ENCODE peak calls at places on chromosomes 7 and 10, in seven cellular contexts. F is heart left ventricle, R is tibial nerve, S is IMR-90, B is HCT116, O is uterus, D is body of pancreas. U is an unnamed sample.

GRCh38 chr7:69596723-69597277 is 1.5 kb upstream of the AUTS2 start:
- DNase-seq in F (no peak), R (peak), S (no peak), B (no peak), O (peak), D (peak), U (peak)

GRCh38 chr7:1425292-1426136 is 33.8 kb downstream of the MICALL2 start:
- DNase-seq in F (no peak), R (no peak), S (no peak), B (peak), O (no peak), D (no peak), U (no peak)

GRCh38 chr7:77197135-77197534 is 2.5 kb downstream of the FGL2 start:
- DNase-seq in F (no peak), R (no peak), S (no peak), B (no peak), O (no peak), D (no peak), U (no peak)

GRCh38 chr10:22690614-22691431 is 23.6 kb downstream of the PIP4K2A start:
- DNase-seq in F (no peak), R (no peak), S (peak), B (no peak), O (no peak), D (no peak), U (no peak)

GRCh38 chr7:54812747-54813146 is 53.7 kb upstream of the SEC61G start:
- DNase-seq in F (no peak), R (no peak), S (peak), B (no peak), O (no peak), D (no peak), U (no peak)

GRCh38 chr10:85794553-85794952 is 572.0 kb downstream of the GRID1 start:
- DNase-seq in F (no peak), R (no peak), S (no peak), B (no peak), O (no peak), D (no peak), U (no peak)

GRCh38 chr7:44278451-44279161 is 46.8 kb downstream of the CAMK2B start:
- DNase-seq in F (peak), R (no peak), S (peak), B (no peak), O (peak), D (no peak), U (no peak)

GRCh38 chr10:29238531-29239080 is 50.3 kb upstream of the LYZL1 start:
- DNase-seq in F (no peak), R (no peak), S (no peak), B (no peak), O (no peak), D (no peak), U (no peak)

GRCh38 chr10:89513206-89513605 is 22.2 kb downstream of the SLC16A12 start:
- DNase-seq in F (no peak), R (no peak), S (no peak), B (no peak), O (no peak), D (no peak), U (no peak)

GRCh38 chr10:126127630-126128029 is 231.3 kb downstream of the FANK1 start:
- DNase-seq in F (no peak), R (no peak), S (no peak), B (no peak), O (no peak), D (no peak), U (no peak)

GRCh38 chr10:17066801-17067200 is 62.8 kb downstream of the CUBN start:
- DNase-seq in F (no peak), R (no peak), S (no peak), B (no peak), O (no peak), D (no peak), U (no peak)

GRCh38 chr10:24215193-24215592 is 6.3 kb downstream of the KIAA1217 start:
- DNase-seq in F (peak), R (no peak), S (no peak), B (no peak), O (no peak), D (no peak), U (peak)

GRCh38 chr10:31830887-31831286 is 97.7 kb downstream of the ARHGAP12 start:
- DNase-seq in F (no peak), R (no peak), S (peak), B (no peak), O (no peak), D (no peak), U (no peak)

GRCh38 chr7:128757203-128757602 is 18.0 kb downstream of the CALU start:
- DNase-seq in F (no peak), R (no peak), S (no peak), B (no peak), O (no peak), D (no peak), U (no peak)

GRCh38 chr10:71223365-71224058 is 11.1 kb downstream of the UNC5B start:
- DNase-seq in F (no peak), R (no peak), S (no peak), B (no peak), O (no peak), D (no peak), U (no peak)

GRCh38 chr10:60480865-60481563 is 91.3 kb upstream of the ANK3 start:
- DNase-seq in F (peak), R (peak), S (peak), B (peak), O (no peak), D (peak), U (peak)

GRCh38 chr7:129950191-129950940 is 2.4 kb downstream of the UBE2H start:
- DNase-seq in F (no peak), R (no peak), S (no peak), B (no peak), O (peak), D (peak), U (peak)

GRCh38 chr7:141370178-141370577 is 181.0 kb upstream of the AGK start:
- DNase-seq in F (no peak), R (no peak), S (no peak), B (no peak), O (no peak), D (no peak), U (no peak)

GRCh38 chr7:37342665-37343471 is 105.8 kb downstream of the ELMO1 start:
- DNase-seq in F (no peak), R (no peak), S (no peak), B (no peak), O (no peak), D (peak), U (no peak)

GRCh38 chr10:123729523-123729922 is 63.4 kb downstream of the GPR26 start:
- DNase-seq in F (no peak), R (no peak), S (no peak), B (no peak), O (no peak), D (no peak), U (no peak)

GRCh38 chr10:130432850-130433249 is 296.7 kb downstream of the GLRX3 start:
- DNase-seq in F (no peak), R (no peak), S (no peak), B (no peak), O (no peak), D (no peak), U (no peak)

GRCh38 chr10:110717830-110718595 is 73.9 kb downstream of the RBM20 start:
- DNase-seq in F (peak), R (peak), S (no peak), B (no peak), O (no peak), D (peak), U (no peak)

GRCh38 chr7:28904539-28905143 is 53.5 kb downstream of the TRIL start:
- DNase-seq in F (no peak), R (no peak), S (no peak), B (no peak), O (no peak), D (no peak), U (no peak)

GRCh38 chr7:151876112-151876898 is 610 bp downstream of the PRKAG2 start:
- DNase-seq in F (peak), R (peak), S (no peak), B (no peak), O (peak), D (peak), U (peak)

GRCh38 chr7:151880688-151881087 is 3.8 kb upstream of the PRKAG2 start:
- DNase-seq in F (no peak), R (no peak), S (no peak), B (no peak), O (no peak), D (no peak), U (no peak)

GRCh38 chr7:151875862-151876111 is 1.1 kb downstream of the PRKAG2 start:
- DNase-seq in F (peak), R (no peak), S (no peak), B (no peak), O (no peak), D (no peak), U (no peak)

GRCh38 chr7:151877911-151878835 is 1.3 kb upstream of the PRKAG2 start:
- DNase-seq in F (no peak), R (no peak), S (no peak), B (no peak), O (no peak), D (no peak), U (no peak)

GRCh38 chr7:151876899-151877777 is at the start of gene PRKAG2:
- DNase-seq in F (peak), R (peak), S (no peak), B (no peak), O (peak), D (peak), U (peak)
- TF ChIP-seq POLR2A in F (peak), R (peak), S (no peak), B (no peak), O (peak), D (peak), U (peak)

DNA sequence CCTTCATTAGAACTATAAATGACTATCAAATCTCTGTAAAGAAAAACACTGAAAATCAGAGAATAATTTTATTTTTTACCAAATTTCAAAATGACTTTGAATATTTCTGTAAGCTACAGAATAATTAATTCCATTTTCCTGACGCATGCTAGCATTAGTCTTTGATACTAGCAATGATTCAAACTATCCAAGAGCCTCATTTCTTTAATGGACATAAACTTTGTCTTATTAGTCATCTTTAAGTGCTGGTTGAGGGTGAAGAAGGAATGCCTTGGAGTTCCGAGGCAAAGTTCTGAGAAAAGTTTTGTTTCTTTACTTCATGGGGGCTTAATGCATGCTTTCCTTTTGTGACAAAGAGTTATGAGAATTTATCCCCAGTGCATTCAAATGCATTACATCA is 137.3 kb downstream of the AGMO start:
- DNase-seq in F (no peak), R (no peak), S (peak), B (no peak), O (no peak), D (no peak), U (no peak)
- TF ChIP-seq POLR2A in F (no peak), R (no peak), S (no peak), B (no peak), O (no peak), D (no peak), U (no peak)

DNA sequence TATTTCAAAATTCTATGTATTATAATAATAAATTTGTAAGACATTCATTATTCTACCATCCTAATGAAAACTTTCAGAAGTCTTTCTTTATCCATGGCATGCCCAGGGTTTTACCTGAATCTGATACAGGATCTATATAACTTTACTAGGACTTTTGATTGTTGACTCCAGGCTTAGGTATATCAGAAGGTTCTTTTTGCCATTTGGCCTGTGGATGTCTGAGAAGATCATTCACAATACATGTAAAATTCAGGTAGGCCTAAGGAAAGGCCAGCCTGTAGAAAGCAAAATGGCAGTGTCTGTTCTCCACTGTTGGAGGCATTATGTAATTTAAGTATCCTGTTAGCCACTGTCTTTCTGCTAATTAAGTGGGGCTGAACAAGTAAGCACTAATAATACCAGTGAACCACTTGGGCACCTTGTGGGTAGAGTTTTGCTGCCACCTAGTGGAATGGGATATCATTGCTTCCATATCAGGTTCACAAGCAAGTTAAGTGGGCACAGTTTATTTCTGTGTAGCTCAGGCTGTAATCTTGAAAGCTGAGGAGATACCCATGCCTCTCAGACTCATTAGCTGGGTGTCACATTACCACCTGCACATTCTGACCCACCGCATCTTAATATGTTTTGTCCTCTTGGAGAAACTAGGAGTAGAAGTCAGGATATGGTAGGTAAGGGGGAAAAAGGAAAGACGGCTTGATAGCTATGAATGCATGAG is 105.5 kb downstream of the SEPTIN7 start:
- DNase-seq in F (peak), R (peak), S (peak), B (peak), O (peak), D (peak), U (peak)
- TF ChIP-seq POLR2A in F (no peak), R (no peak), S (peak), B (no peak), O (no peak), D (no peak), U (no peak)

DNA sequence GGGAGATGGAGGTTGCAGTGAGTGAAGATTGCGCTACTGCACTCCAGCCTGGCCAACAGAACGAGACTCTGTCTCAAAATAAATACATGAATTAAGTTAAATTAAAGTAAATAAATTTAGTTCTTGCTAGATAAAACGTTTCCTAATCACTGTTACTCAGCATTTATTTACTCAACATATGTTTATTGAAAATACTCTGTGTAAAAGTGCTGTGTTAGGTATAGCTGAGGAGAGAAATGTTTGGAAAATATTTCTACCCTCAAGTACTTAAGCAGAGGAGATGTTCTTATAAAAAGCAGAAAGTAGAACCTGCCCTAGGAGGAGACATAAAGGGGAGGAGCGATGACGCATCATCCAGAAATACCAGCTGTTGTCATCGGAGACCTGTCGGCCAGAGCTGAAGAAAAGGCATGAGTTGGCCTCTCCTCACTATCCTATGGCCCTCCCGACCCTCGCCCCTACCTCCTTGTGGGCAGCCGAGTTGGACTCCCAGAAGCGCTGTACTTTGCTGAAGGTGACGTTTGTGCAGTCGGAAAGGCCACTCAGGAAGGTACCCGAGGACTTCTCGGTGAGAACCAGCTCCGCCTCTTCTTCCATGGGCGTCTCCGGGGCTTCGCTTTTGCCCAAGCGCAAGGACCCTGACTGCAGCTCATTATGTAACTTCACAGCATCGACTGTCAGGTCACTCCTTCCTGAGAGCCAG is 1.1 kb downstream of the RRP12 start:
- DNase-seq in F (no peak), R (no peak), S (peak), B (peak), O (no peak), D (peak), U (no peak)
- TF ChIP-seq POLR2A in F (no peak), R (no peak), S (peak), B (no peak), O (no peak), D (no peak), U (no peak)

GRCh38 chr7:103344453-103345149 is at the start of gene DNAJC2:
- DNase-seq in F (peak), R (peak), S (peak), B (peak), O (peak), D (peak), U (peak)
- TF ChIP-seq POLR2A in F (peak), R (peak), S (peak), B (peak), O (peak), D (peak), U (no peak)

GRCh38 chr10:75209325-75210192 is 1.0 kb upstream of the VDAC2 start:
- DNase-seq in F (peak), R (peak), S (peak), B (no peak), O (peak), D (peak), U (peak)

GRCh38 chr10:75207868-75208167 is 2.8 kb upstream of the VDAC2 start:
- DNase-seq in F (no peak), R (no peak), S (no peak), B (no peak), O (no peak), D (no peak), U (no peak)

GRCh38 chr10:75210193-75211006 is at the start of gene VDAC2:
- DNase-seq in F (peak), R (peak), S (peak), B (peak), O (peak), D (peak), U (peak)

GRCh38 chr10:75208177-75208576 is 2.4 kb upstream of the VDAC2 start:
- DNase-seq in F (no peak), R (no peak), S (peak), B (no peak), O (no peak), D (no peak), U (no peak)

GRCh38 chr10:75211007-75211735 is 575 bp downstream of the VDAC2 start:
- DNase-seq in F (no peak), R (no peak), S (peak), B (no peak), O (no peak), D (peak), U (no peak)
- TF ChIP-seq POLR2A in F (no peak), R (no peak), S (peak), B (no peak), O (no peak), D (no peak), U (no peak)

GRCh38 chr7:5232485-5232837 is 42.4 kb downstream of the WIPI2 start:
- DNase-seq in F (no peak), R (no peak), S (no peak), B (no peak), O (no peak), D (no peak), U (no peak)

GRCh38 chr7:5232874-5233273 is 42.8 kb downstream of the WIPI2 start:
- DNase-seq in F (no peak), R (no peak), S (no peak), B (no peak), O (no peak), D (no peak), U (no peak)

GRCh38 chr7:5231811-5232484 is 41.9 kb downstream of the WIPI2 start:
- DNase-seq in F (no peak), R (no peak), S (no peak), B (no peak), O (no peak), D (no peak), U (peak)

GRCh38 chr7:5237286-5237685 is 45.5 kb upstream of the SLC29A4 start:
- DNase-seq in F (peak), R (peak), S (peak), B (no peak), O (peak), D (peak), U (peak)

GRCh38 chr7:5234852-5235831 is 45.1 kb downstream of the WIPI2 start:
- DNase-seq in F (no peak), R (no peak), S (peak), B (no peak), O (no peak), D (no peak), U (peak)
- TF ChIP-seq POLR2A in F (no peak), R (no peak), S (no peak), B (no peak), O (no peak), D (no peak), U (no peak)

GRCh38 chr10:50417906-50418697 is 166.8 kb upstream of the ASAH2 start:
- DNase-seq in F (peak), R (peak), S (peak), B (peak), O (peak), D (peak), U (peak)
- TF ChIP-seq POLR2A in F (peak), R (peak), S (peak), B (no peak), O (no peak), D (peak), U (no peak)

GRCh38 chr10:101067356-101068083 is 5.7 kb downstream of the KAZALD1 start:
- DNase-seq in F (peak), R (peak), S (peak), B (peak), O (peak), D (peak), U (peak)
- TF ChIP-seq POLR2A in F (no peak), R (no peak), S (no peak), B (no peak), O (no peak), D (no peak), U (peak)